ENCODE peak calls at places on chromosomes 12 and 14, in four cellular contexts. S is H9, Y is mesenchymal stem cell, F is neuronal stem cell. B is an unnamed sample. For H3K4me1, the result is how much of the 10 kb centered on the place peaks cover.

GRCh38 chr14:81323094-81323493 is 77.0 kb downstream of the STON2 start:
- DNase-seq in S (no peak), Y (no peak), F (no peak), B (no peak)

GRCh38 chr14:91996951-91997371 is 42.9 kb downstream of the TRIP11 start:
- DNase-seq in S (no peak), Y (peak), F (peak), B (peak)

GRCh38 chr12:52870361-52871290 is 21.8 kb upstream of the KRT78 start:
- DNase-seq in S (peak), Y (peak), F (peak), B (peak)

GRCh38 chr12:57511588-57512325 is 8.6 kb downstream of the DDIT3 start:
- DNase-seq in S (no peak), Y (no peak), F (no peak), B (no peak)

GRCh38 chr12:24062642-24063245 is 113.3 kb upstream of the SOX5 start:
- DNase-seq in S (no peak), Y (no peak), F (no peak), B (no peak)

GRCh38 chr12:49621651-49622500 is 1.5 kb upstream of the PRPF40B start:
- DNase-seq in S (no peak), Y (no peak), F (no peak), B (no peak)

GRCh38 chr14:91373591-91374245 is 43.9 kb downstream of the CCDC88C start:
- DNase-seq in S (no peak), Y (no peak), F (no peak), B (no peak)

GRCh38 chr14:37320106-37320505 is 122.4 kb downstream of the MIPOL1 start:
- DNase-seq in S (no peak), Y (no peak), F (no peak), B (no peak)

GRCh38 chr12:57783466-57783801 is 847 bp downstream of the TSFM start:
- DNase-seq in S (no peak), Y (no peak), F (no peak), B (no peak)

GRCh38 chr12:11793896-11794295 is 144.4 kb downstream of the ETV6 start:
- DNase-seq in S (no peak), Y (no peak), F (no peak), B (no peak)

GRCh38 chr12:32589165-32589891 is 89.8 kb upstream of the DNM1L start:
- DNase-seq in S (no peak), Y (no peak), F (no peak), B (no peak)

GRCh38 chr14:40467969-40468368 is 1035.7 kb upstream of the FBXO33 start:
- DNase-seq in S (no peak), Y (no peak), F (no peak), B (no peak)

GRCh38 chr14:34297786-34298520 is 164.1 kb downstream of the SPTSSA start:
- DNase-seq in S (no peak), Y (no peak), F (no peak), B (no peak)

GRCh38 chr12:65968889-65969509 is 144.7 kb downstream of the HMGA2 start:
- DNase-seq in S (no peak), Y (no peak), F (no peak), B (no peak)

GRCh38 chr14:74955229-74955999 is at the start of gene PGF:
- DNase-seq in S (peak), Y (peak), F (peak), B (peak)

GRCh38 chr14:31380106-31380505 is 40.2 kb downstream of the HEATR5A start:
- DNase-seq in S (no peak), Y (peak), F (no peak), B (no peak)

GRCh38 chr12:85504164-85504563 is 224.1 kb downstream of the ALX1 start:
- DNase-seq in S (no peak), Y (no peak), F (no peak), B (no peak)

GRCh38 chr14:104604461-104605449 is at the start of gene TMEM179:
- DNase-seq in S (peak), Y (peak), F (peak), B (peak)

GRCh38 chr14:61296707-61297502 is 15.8 kb upstream of the TMEM30B start:
- DNase-seq in S (no peak), Y (peak), F (no peak), B (peak)

GRCh38 chr12:131915774-131916173 is 13.3 kb upstream of the PUS1 start:
- DNase-seq in S (no peak), Y (no peak), F (no peak), B (no peak)

GRCh38 chr12:122336015-122336946 is 70.0 kb upstream of the VPS33A start:
- DNase-seq in S (no peak), Y (peak), F (no peak), B (peak)

DNA sequence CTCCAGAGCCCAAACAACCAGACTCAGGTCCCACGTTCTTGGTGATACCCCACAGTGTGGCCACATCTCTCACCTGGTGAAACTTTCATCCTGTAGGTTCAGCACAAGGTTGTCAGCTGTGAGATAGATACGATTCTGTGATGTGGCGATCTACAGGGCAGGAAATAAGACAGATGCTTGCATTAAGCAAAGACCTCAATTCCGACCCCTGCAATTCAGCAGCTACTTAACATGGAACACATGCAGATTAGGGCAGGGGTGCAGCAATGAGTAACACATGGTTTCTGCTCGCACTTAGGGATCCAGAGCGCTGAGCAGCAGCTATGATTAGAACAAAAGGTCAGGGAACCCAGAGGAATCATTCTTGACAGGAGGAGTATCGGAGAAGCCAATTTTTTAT is 4.1 kb downstream of the PHB2 start:
- DNase-seq in S (no peak), Y (no peak), F (no peak), B (no peak)
- H3K9ac ChIP-seq in S (no peak), Y (no peak), F (no peak), B (peak)

GRCh38 chr12:94644622-94645021 is 5.7 kb downstream of the TMCC3 start:
- DNase-seq in S (no peak), Y (peak), F (no peak), B (no peak)

GRCh38 chr12:94648578-94648977 is 1.8 kb downstream of the TMCC3 start:
- DNase-seq in S (no peak), Y (peak), F (no peak), B (no peak)

GRCh38 chr12:94644141-94644575 is 6.2 kb downstream of the TMCC3 start:
- DNase-seq in S (no peak), Y (peak), F (no peak), B (no peak)

GRCh38 chr12:94650143-94651056 is at the start of gene TMCC3:
- DNase-seq in S (peak), Y (peak), F (peak), B (peak)

DNA sequence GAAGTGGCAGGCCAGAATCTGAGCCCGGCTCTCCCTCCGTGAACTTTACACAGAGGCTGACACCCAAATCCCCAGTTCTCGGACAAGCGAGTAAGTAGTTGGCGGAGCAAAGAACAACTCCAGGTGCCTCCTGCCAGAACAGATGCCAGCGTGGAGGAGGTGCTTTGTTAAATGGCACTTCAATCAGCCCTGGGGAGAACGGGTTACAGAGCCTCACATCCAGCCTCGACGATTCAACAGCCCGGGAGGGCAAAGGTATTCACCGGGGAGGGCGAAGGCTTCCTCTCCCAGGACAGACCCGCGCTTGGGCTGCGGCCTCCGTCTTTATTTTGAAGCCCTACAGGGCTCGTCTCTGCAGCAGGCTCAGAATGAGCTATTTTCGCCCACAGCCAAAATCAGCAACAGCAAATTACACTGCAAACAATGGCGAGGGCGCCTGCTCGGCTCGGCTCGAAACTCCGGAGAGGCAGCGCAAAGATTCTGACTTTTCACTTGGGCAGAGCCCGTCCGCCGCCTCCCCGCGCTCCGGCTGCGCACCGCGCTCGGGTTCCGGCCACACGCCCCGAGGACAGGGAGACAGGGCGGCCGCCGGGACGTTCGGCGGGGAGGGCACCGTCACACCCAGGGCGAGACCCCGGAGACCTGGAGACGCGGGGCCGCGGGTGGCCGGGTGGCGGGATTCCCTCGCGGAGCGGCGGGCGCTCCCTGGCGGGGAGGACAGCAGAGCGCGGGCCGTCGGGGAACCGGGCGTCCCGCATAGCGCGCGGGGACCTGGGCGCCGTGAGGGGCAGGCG is 811 bp downstream of the TMCC3 start:
- DNase-seq in S (peak), Y (peak), F (peak), B (peak)
- H3K18ac ChIP-seq in S (no peak), Y (peak), F (peak), B (peak)

DNA sequence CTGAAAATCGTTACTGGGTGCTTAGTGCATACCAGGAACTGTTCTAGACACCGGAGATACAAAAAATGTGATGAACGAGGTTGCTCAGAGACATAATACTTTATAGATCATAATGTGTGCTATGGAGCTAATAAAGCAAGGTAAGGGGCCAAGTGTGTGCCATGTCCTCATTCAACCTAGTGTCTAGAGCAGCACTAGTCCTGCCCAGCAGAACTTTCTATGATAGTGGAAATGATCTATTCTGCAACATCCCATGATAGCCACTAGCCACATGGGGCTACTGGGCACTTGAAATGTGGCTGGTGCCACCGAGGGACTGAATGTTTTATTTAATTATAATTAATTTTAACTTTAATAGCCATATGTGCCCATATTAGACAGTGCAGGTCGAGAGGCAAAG is 15.6 kb downstream of the NUAK1 start:
- DNase-seq in S (no peak), Y (no peak), F (no peak), B (no peak)
- H3K4me1 ChIP-seq in S (under half), Y (under half), F (under half), B (under half)

GRCh38 chr12:573226-573625 is 90.0 kb downstream of the NINJ2 start:
- DNase-seq in S (no peak), Y (no peak), F (no peak), B (no peak)

GRCh38 chr12:570949-571794 is 92.1 kb downstream of the NINJ2 start:
- DNase-seq in S (peak), Y (peak), F (no peak), B (peak)

GRCh38 chr12:570237-570925 is 92.9 kb downstream of the NINJ2 start:
- DNase-seq in S (peak), Y (peak), F (peak), B (peak)

GRCh38 chr12:572532-572899 is 90.7 kb downstream of the NINJ2 start:
- DNase-seq in S (no peak), Y (peak), F (no peak), B (no peak)

DNA sequence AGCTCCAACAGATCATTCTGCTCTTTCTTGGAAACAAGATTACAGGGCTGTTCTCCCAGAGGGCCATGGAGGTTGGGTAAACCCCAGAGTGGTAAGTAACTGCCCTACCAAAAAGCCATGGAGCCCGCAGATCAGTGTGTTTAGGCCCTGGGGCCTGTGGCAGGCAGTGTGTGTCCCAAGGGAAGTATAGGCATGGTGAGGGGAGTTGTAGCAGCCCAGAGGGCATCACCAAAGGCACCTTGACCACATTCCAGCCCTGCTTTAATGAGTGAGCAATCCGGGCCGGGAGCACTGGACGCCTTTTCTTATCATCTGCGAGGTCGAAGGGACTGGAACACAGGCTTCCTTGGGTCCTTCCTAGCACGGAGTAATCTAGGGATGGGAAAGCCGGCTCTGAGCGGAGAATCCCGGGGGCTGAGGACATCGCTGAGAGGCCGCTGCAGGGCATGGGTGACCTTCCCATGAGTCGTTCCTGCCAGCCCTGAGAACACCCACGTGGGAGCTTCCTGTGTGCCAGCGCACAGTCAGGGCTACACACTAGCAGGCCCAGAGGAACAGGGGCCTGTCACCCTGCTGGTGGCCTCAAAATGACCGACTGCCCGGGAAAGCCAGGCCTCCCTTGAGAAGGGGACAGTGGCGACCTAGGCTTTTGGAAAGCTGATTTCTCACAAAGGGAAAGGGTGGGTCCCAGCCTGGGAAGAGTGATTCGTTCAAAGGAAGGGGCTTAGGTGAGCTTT is 91.3 kb downstream of the NINJ2 start:
- DNase-seq in S (no peak), Y (peak), F (no peak), B (no peak)
- H3K9ac ChIP-seq in S (no peak), Y (peak), F (no peak), B (no peak)

DNA sequence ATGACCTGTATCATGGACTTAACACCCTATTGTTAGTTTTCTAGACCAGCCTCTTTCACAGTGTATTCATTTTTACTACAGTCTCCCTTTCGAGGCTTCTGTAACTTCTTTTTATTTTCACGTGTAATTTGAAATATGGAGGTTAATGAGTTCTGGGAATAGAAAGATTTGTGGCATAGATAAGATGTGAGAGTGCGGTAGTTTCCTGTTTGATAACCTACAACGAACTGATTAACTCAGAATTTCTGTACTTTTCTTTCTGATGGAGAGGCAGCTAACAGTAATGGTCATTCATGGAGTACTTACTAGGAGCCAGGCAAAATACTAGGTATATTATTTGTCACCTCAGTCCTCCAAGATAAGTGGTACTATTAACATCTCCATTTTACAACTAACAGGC is 21.2 kb downstream of the POLR3B start:
- DNase-seq in S (no peak), Y (no peak), F (no peak), B (no peak)
- H3K18ac ChIP-seq in S (no peak), Y (no peak), F (no peak), B (no peak)

DNA sequence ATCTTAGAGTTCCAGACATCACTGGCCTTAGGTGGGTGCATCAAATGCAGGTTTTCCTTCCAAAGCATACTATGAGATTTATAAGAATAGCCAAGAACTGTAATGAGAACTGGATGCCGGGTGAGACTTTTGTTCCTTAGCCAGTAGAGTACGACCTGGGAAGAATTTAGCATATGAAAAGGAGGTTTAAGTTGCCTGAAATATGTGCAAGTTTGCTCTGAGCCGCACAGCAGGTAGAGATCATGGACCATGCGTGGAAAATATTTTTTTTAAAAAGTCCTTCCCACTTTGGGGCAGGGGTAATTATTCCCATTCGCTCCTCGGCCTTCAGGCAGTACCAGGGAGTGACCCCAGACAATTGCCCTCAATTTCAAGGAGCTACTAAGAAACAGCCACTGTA is 7.5 kb upstream of the PHC1 start:
- DNase-seq in S (peak), Y (no peak), F (no peak), B (no peak)
- H3K4me1 ChIP-seq in S (under half), Y (under half), F (under half), B (under half)